ENCODE peak calls at places on chromosomes 12 and 14, in five cellular contexts. P, S, R, I and G are unnamed samples.

GRCh38 chr12:91556909-91557308 is 374.3 kb upstream of the DCN start:
- DNase-seq in P (no peak), S (no peak), R (no peak), I (no peak), G (no peak)

GRCh38 chr12:94401326-94401725 is 58.3 kb downstream of the CEP83 start:
- DNase-seq in P (no peak), S (no peak), R (no peak), I (no peak), G (no peak)

GRCh38 chr14:72924332-72924731 is 1.9 kb upstream of the DCAF4 start:
- DNase-seq in P (no peak), S (no peak), R (peak), I (no peak), G (no peak)

GRCh38 chr14:68458840-68459469 is 333.9 kb downstream of the ZFP36L1 start:
- DNase-seq in P (no peak), S (peak), R (no peak), I (no peak), G (peak)

GRCh38 chr12:109888179-109889020 is 8.1 kb upstream of the GLTP start:
- DNase-seq in P (peak), S (peak), R (no peak), I (peak), G (no peak)

GRCh38 chr14:103641181-103641580 is 12.2 kb downstream of the KLC1 start:
- DNase-seq in P (no peak), S (no peak), R (no peak), I (no peak), G (no peak)

GRCh38 chr12:3712209-3712992 is 40.5 kb downstream of the CRACR2A start:
- DNase-seq in P (no peak), S (no peak), R (no peak), I (no peak), G (peak)

GRCh38 chr12:19198272-19198671 is 68.7 kb downstream of the PLEKHA5 start:
- DNase-seq in P (no peak), S (peak), R (peak), I (no peak), G (no peak)

GRCh38 chr12:89085421-89085820 is 266.9 kb downstream of the DUSP6 start:
- DNase-seq in P (no peak), S (no peak), R (no peak), I (no peak), G (no peak)

GRCh38 chr12:122688291-122688690 is 14.9 kb downstream of the HCAR2 start:
- DNase-seq in P (no peak), S (no peak), R (no peak), I (no peak), G (no peak)

GRCh38 chr14:29940482-29940881 is 12.8 kb upstream of the PRKD1 start:
- DNase-seq in P (no peak), S (no peak), R (no peak), I (no peak), G (no peak)

GRCh38 chr12:95623554-95624170 is 72.4 kb upstream of the USP44 start:
- DNase-seq in P (no peak), S (peak), R (peak), I (peak), G (peak)

GRCh38 chr12:53560386-53560785 is 53.1 kb upstream of the NPFF start:
- DNase-seq in P (no peak), S (peak), R (no peak), I (no peak), G (no peak)

GRCh38 chr14:104149617-104150141 is 11.3 kb downstream of the KIF26A start:
- DNase-seq in P (no peak), S (peak), R (peak), I (no peak), G (peak)

GRCh38 chr14:74441113-74441512 is 15.1 kb upstream of the SYNDIG1L start:
- DNase-seq in P (no peak), S (no peak), R (no peak), I (no peak), G (no peak)

GRCh38 chr12:65891987-65892481 is 67.8 kb downstream of the HMGA2 start:
- DNase-seq in P (no peak), S (peak), R (no peak), I (no peak), G (no peak)

GRCh38 chr12:46661161-46661845 is 164.5 kb downstream of the SLC38A4 start:
- DNase-seq in P (peak), S (peak), R (peak), I (no peak), G (peak)

GRCh38 chr12:124954771-124955170 is 34.2 kb downstream of the DHX37 start:
- DNase-seq in P (no peak), S (no peak), R (no peak), I (no peak), G (no peak)

GRCh38 chr12:120404271-120404670 is 33.6 kb upstream of the COX6A1 start:
- DNase-seq in P (no peak), S (no peak), R (peak), I (peak), G (no peak)

GRCh38 chr12:107632246-107632645 is 53.4 kb upstream of the PWP1 start:
- DNase-seq in P (no peak), S (no peak), R (no peak), I (no peak), G (no peak)

GRCh38 chr12:49961111-49961922 is at the start of gene AQP5:
- DNase-seq in P (no peak), S (peak), R (no peak), I (no peak), G (no peak)

GRCh38 chr14:37865719-37866549 is 270.5 kb downstream of the TTC6 start:
- DNase-seq in P (no peak), S (no peak), R (no peak), I (no peak), G (no peak)

GRCh38 chr12:122148657-122149056 is 25.4 kb downstream of the IL31 start:
- DNase-seq in P (no peak), S (no peak), R (no peak), I (no peak), G (no peak)

GRCh38 chr12:67942704-67943103 is 46.5 kb upstream of the IFNG-AS1 start:
- DNase-seq in P (no peak), S (no peak), R (no peak), I (no peak), G (no peak)

GRCh38 chr14:32252030-32252670 is 49.1 kb upstream of the RNU6-8 start:
- DNase-seq in P (peak), S (peak), R (peak), I (peak), G (peak)

GRCh38 chr12:55612646-55613045 is 24.0 kb upstream of the OR10P1 start:
- DNase-seq in P (no peak), S (no peak), R (no peak), I (no peak), G (no peak)

GRCh38 chr12:32843528-32844095 is 53.0 kb downstream of the PKP2 start:
- DNase-seq in P (no peak), S (no peak), R (no peak), I (no peak), G (no peak)

GRCh38 chr14:61269321-61270083 is 11.6 kb downstream of the TMEM30B start:
- DNase-seq in P (peak), S (peak), R (peak), I (peak), G (peak)

GRCh38 chr12:52097045-52097666 is 17.7 kb downstream of the SMIM41 start:
- DNase-seq in P (no peak), S (no peak), R (no peak), I (no peak), G (no peak)

GRCh38 chr12:119262388-119262787 is 72.1 kb upstream of the CCDC60 start:
- DNase-seq in P (no peak), S (no peak), R (no peak), I (no peak), G (no peak)

GRCh38 chr14:52355016-52355430 is 40.9 kb downstream of the PTGER2 start:
- DNase-seq in P (no peak), S (peak), R (no peak), I (no peak), G (no peak)

GRCh38 chr14:65472189-65472588 is 59.7 kb downstream of the FUT8 start:
- DNase-seq in P (no peak), S (no peak), R (peak), I (no peak), G (no peak)

GRCh38 chr14:30559638-30560071 is 697 bp downstream of the G2E3 start:
- DNase-seq in P (no peak), S (peak), R (no peak), I (no peak), G (peak)

GRCh38 chr14:73014105-73014504 is 12.8 kb downstream of the ZFYVE1 start:
- DNase-seq in P (no peak), S (peak), R (no peak), I (no peak), G (no peak)

GRCh38 chr12:56632701-56633464 is 2.8 kb upstream of the BAZ2A start:
- DNase-seq in P (no peak), S (peak), R (no peak), I (no peak), G (no peak)

GRCh38 chr12:80064951-80065350 is 34.4 kb upstream of the OTOGL start:
- DNase-seq in P (no peak), S (no peak), R (no peak), I (no peak), G (no peak)

GRCh38 chr12:24919346-24920001 is 29.4 kb downstream of the BCAT1 start:
- DNase-seq in P (no peak), S (no peak), R (no peak), I (no peak), G (no peak)